ENCODE peak calls at places on chromosome 16, in nine cellular contexts. One of them, this sample, is unnamed. For H3K36me3, the result is how much of the 10 kb centered on the place peaks cover.

GRCh38 chr16:73214825-73215481 is 167.0 kb upstream of the ZFHX3 start:
- DNase-seq in prostate gland: no peak
- DNase-seq in kidney: no peak
- DNase-seq in CD8-positive, alpha-beta T cell: no peak
- DNase-seq in mammary epithelial cell: no peak
- DNase-seq in upper lobe of right lung: no peak
- DNase-seq in upper lobe of left lung: no peak
- DNase-seq in SK-N-SH: no peak
- DNase-seq in transverse colon: no peak
- DNase-seq in this sample: peak

GRCh38 chr16:14501331-14502255 is 128.5 kb downstream of the PARN start:
- DNase-seq in transverse colon: peak
- DNase-seq in upper lobe of right lung: peak
- DNase-seq in CD8-positive, alpha-beta T cell: no peak
- DNase-seq in kidney: peak
- DNase-seq in SK-N-SH: peak
- DNase-seq in mammary epithelial cell: peak
- DNase-seq in upper lobe of left lung: peak
- DNase-seq in prostate gland: peak
- DNase-seq in this sample: peak

GRCh38 chr16:77732241-77732946 is 10.1 kb downstream of the NUDT7 start:
- DNase-seq in mammary epithelial cell: peak
- DNase-seq in upper lobe of right lung: no peak
- DNase-seq in upper lobe of left lung: no peak
- DNase-seq in transverse colon: no peak
- DNase-seq in CD8-positive, alpha-beta T cell: no peak
- DNase-seq in SK-N-SH: no peak
- DNase-seq in prostate gland: no peak
- DNase-seq in kidney: no peak
- DNase-seq in this sample: no peak

GRCh38 chr16:46765050-46765449 is 16.9 kb upstream of the MYLK3 start:
- DNase-seq in upper lobe of left lung: no peak
- DNase-seq in upper lobe of right lung: no peak
- DNase-seq in SK-N-SH: no peak
- DNase-seq in transverse colon: no peak
- DNase-seq in CD8-positive, alpha-beta T cell: no peak
- DNase-seq in mammary epithelial cell: peak
- DNase-seq in prostate gland: no peak
- DNase-seq in kidney: no peak
- DNase-seq in this sample: no peak

GRCh38 chr16:73337371-73337770 is 289.4 kb upstream of the ZFHX3 start:
- DNase-seq in upper lobe of left lung: no peak
- DNase-seq in SK-N-SH: no peak
- DNase-seq in upper lobe of right lung: no peak
- DNase-seq in prostate gland: no peak
- DNase-seq in transverse colon: no peak
- DNase-seq in CD8-positive, alpha-beta T cell: no peak
- DNase-seq in kidney: no peak
- DNase-seq in mammary epithelial cell: no peak
- DNase-seq in this sample: no peak

GRCh38 chr16:16940351-16940750 is 530.4 kb downstream of the XYLT1 start:
- DNase-seq in upper lobe of right lung: no peak
- DNase-seq in prostate gland: no peak
- DNase-seq in transverse colon: no peak
- DNase-seq in kidney: no peak
- DNase-seq in CD8-positive, alpha-beta T cell: no peak
- DNase-seq in upper lobe of left lung: no peak
- DNase-seq in mammary epithelial cell: no peak
- DNase-seq in SK-N-SH: no peak
- DNase-seq in this sample: no peak

GRCh38 chr16:19595043-19595767 is 39.7 kb downstream of the VPS35L start:
- DNase-seq in mammary epithelial cell: no peak
- DNase-seq in kidney: no peak
- DNase-seq in prostate gland: no peak
- DNase-seq in SK-N-SH: peak
- DNase-seq in upper lobe of right lung: no peak
- DNase-seq in upper lobe of left lung: peak
- DNase-seq in transverse colon: no peak
- DNase-seq in CD8-positive, alpha-beta T cell: no peak
- DNase-seq in this sample: no peak

GRCh38 chr16:24983521-24983920 is 31.6 kb downstream of the ARHGAP17 start:
- DNase-seq in CD8-positive, alpha-beta T cell: no peak
- DNase-seq in transverse colon: no peak
- DNase-seq in kidney: no peak
- DNase-seq in prostate gland: no peak
- DNase-seq in mammary epithelial cell: no peak
- DNase-seq in upper lobe of left lung: no peak
- DNase-seq in SK-N-SH: no peak
- DNase-seq in upper lobe of right lung: no peak
- DNase-seq in this sample: no peak

GRCh38 chr16:81618187-81618586 is 160.9 kb upstream of the PLCG2 start:
- DNase-seq in kidney: no peak
- DNase-seq in SK-N-SH: no peak
- DNase-seq in mammary epithelial cell: no peak
- DNase-seq in upper lobe of left lung: no peak
- DNase-seq in transverse colon: no peak
- DNase-seq in prostate gland: no peak
- DNase-seq in CD8-positive, alpha-beta T cell: no peak
- DNase-seq in upper lobe of right lung: no peak
- DNase-seq in this sample: no peak

GRCh38 chr16:81616321-81617020 is 162.6 kb upstream of the PLCG2 start:
- DNase-seq in CD8-positive, alpha-beta T cell: peak
- DNase-seq in transverse colon: peak
- DNase-seq in upper lobe of right lung: peak
- DNase-seq in upper lobe of left lung: peak
- DNase-seq in kidney: peak
- DNase-seq in mammary epithelial cell: no peak
- DNase-seq in SK-N-SH: peak
- DNase-seq in prostate gland: peak
- DNase-seq in this sample: peak

GRCh38 chr16:81615411-81615810 is 163.7 kb upstream of the PLCG2 start:
- DNase-seq in transverse colon: no peak
- DNase-seq in mammary epithelial cell: no peak
- DNase-seq in upper lobe of right lung: no peak
- DNase-seq in kidney: no peak
- DNase-seq in upper lobe of left lung: no peak
- DNase-seq in prostate gland: no peak
- DNase-seq in SK-N-SH: no peak
- DNase-seq in CD8-positive, alpha-beta T cell: no peak
- DNase-seq in this sample: no peak

GRCh38 chr16:81615833-81616232 is 163.3 kb upstream of the PLCG2 start:
- DNase-seq in upper lobe of right lung: no peak
- DNase-seq in SK-N-SH: no peak
- DNase-seq in prostate gland: no peak
- DNase-seq in mammary epithelial cell: no peak
- DNase-seq in kidney: no peak
- DNase-seq in upper lobe of left lung: no peak
- DNase-seq in transverse colon: no peak
- DNase-seq in CD8-positive, alpha-beta T cell: no peak
- DNase-seq in this sample: no peak

GRCh38 chr16:81617021-81617346 is 162.1 kb upstream of the PLCG2 start:
- DNase-seq in mammary epithelial cell: no peak
- DNase-seq in CD8-positive, alpha-beta T cell: no peak
- DNase-seq in prostate gland: no peak
- DNase-seq in upper lobe of left lung: no peak
- DNase-seq in transverse colon: no peak
- DNase-seq in SK-N-SH: no peak
- DNase-seq in upper lobe of right lung: no peak
- DNase-seq in kidney: no peak
- DNase-seq in this sample: no peak
- H3K27ac ChIP-seq in mammary epithelial cell: no peak
- H3K27ac ChIP-seq in CD8-positive, alpha-beta T cell: peak
- H3K27ac ChIP-seq in prostate gland: no peak
- H3K27ac ChIP-seq in upper lobe of left lung: peak
- H3K27ac ChIP-seq in transverse colon: peak
- H3K27ac ChIP-seq in SK-N-SH: no peak
- H3K27ac ChIP-seq in upper lobe of right lung: peak
- H3K27ac ChIP-seq in kidney: no peak
- H3K27ac ChIP-seq in this sample: no peak

GRCh38 chr16:28477311-28477920 is 5.3 kb upstream of the NPIPB7 start:
- DNase-seq in SK-N-SH: no peak
- DNase-seq in upper lobe of left lung: no peak
- DNase-seq in prostate gland: no peak
- DNase-seq in kidney: peak
- DNase-seq in CD8-positive, alpha-beta T cell: no peak
- DNase-seq in transverse colon: no peak
- DNase-seq in mammary epithelial cell: no peak
- DNase-seq in upper lobe of right lung: peak
- DNase-seq in this sample: no peak

GRCh38 chr16:28475221-28475620 is 3.1 kb upstream of the NPIPB7 start:
- DNase-seq in upper lobe of right lung: no peak
- DNase-seq in mammary epithelial cell: no peak
- DNase-seq in prostate gland: no peak
- DNase-seq in SK-N-SH: no peak
- DNase-seq in kidney: no peak
- DNase-seq in CD8-positive, alpha-beta T cell: no peak
- DNase-seq in transverse colon: no peak
- DNase-seq in upper lobe of left lung: no peak
- DNase-seq in this sample: no peak

GRCh38 chr16:28478511-28479180 is 6.5 kb upstream of the NPIPB7 start:
- DNase-seq in mammary epithelial cell: no peak
- DNase-seq in kidney: peak
- DNase-seq in SK-N-SH: no peak
- DNase-seq in upper lobe of right lung: no peak
- DNase-seq in upper lobe of left lung: no peak
- DNase-seq in transverse colon: no peak
- DNase-seq in prostate gland: no peak
- DNase-seq in CD8-positive, alpha-beta T cell: no peak
- DNase-seq in this sample: no peak

GRCh38 chr16:28473714-28474265 is 1.7 kb upstream of the NPIPB7 start:
- DNase-seq in CD8-positive, alpha-beta T cell: no peak
- DNase-seq in upper lobe of right lung: peak
- DNase-seq in mammary epithelial cell: no peak
- DNase-seq in kidney: no peak
- DNase-seq in prostate gland: no peak
- DNase-seq in SK-N-SH: no peak
- DNase-seq in transverse colon: peak
- DNase-seq in upper lobe of left lung: no peak
- DNase-seq in this sample: peak
- H3K36me3 ChIP-seq in CD8-positive, alpha-beta T cell: under half
- H3K36me3 ChIP-seq in upper lobe of right lung: half or more
- H3K36me3 ChIP-seq in mammary epithelial cell: under half
- H3K36me3 ChIP-seq in kidney: under half
- H3K36me3 ChIP-seq in prostate gland: under half
- H3K36me3 ChIP-seq in SK-N-SH: under half
- H3K36me3 ChIP-seq in transverse colon: under half
- H3K36me3 ChIP-seq in upper lobe of left lung: under half
- H3K36me3 ChIP-seq in this sample: under half

GRCh38 chr16:85600905-85601639 is 12.1 kb upstream of the GSE1 start:
- DNase-seq in upper lobe of left lung: no peak
- DNase-seq in kidney: no peak
- DNase-seq in SK-N-SH: no peak
- DNase-seq in transverse colon: no peak
- DNase-seq in mammary epithelial cell: no peak
- DNase-seq in prostate gland: no peak
- DNase-seq in CD8-positive, alpha-beta T cell: no peak
- DNase-seq in upper lobe of right lung: no peak
- DNase-seq in this sample: no peak

GRCh38 chr16:85602831-85603755 is 10.0 kb upstream of the GSE1 start:
- DNase-seq in mammary epithelial cell: no peak
- DNase-seq in kidney: no peak
- DNase-seq in SK-N-SH: no peak
- DNase-seq in prostate gland: no peak
- DNase-seq in transverse colon: no peak
- DNase-seq in CD8-positive, alpha-beta T cell: no peak
- DNase-seq in upper lobe of right lung: no peak
- DNase-seq in upper lobe of left lung: no peak
- DNase-seq in this sample: no peak

GRCh38 chr16:85601730-85602401 is 11.3 kb upstream of the GSE1 start:
- DNase-seq in mammary epithelial cell: no peak
- DNase-seq in prostate gland: no peak
- DNase-seq in transverse colon: peak
- DNase-seq in upper lobe of right lung: no peak
- DNase-seq in CD8-positive, alpha-beta T cell: no peak
- DNase-seq in upper lobe of left lung: no peak
- DNase-seq in kidney: peak
- DNase-seq in SK-N-SH: no peak
- DNase-seq in this sample: no peak

GRCh38 chr16:85604145-85604705 is 8.9 kb upstream of the GSE1 start:
- DNase-seq in transverse colon: no peak
- DNase-seq in CD8-positive, alpha-beta T cell: no peak
- DNase-seq in prostate gland: no peak
- DNase-seq in SK-N-SH: no peak
- DNase-seq in kidney: no peak
- DNase-seq in upper lobe of right lung: no peak
- DNase-seq in upper lobe of left lung: no peak
- DNase-seq in mammary epithelial cell: no peak
- DNase-seq in this sample: no peak

GRCh38 chr16:85602402-85602801 is 10.7 kb upstream of the GSE1 start:
- DNase-seq in mammary epithelial cell: no peak
- DNase-seq in CD8-positive, alpha-beta T cell: no peak
- DNase-seq in prostate gland: no peak
- DNase-seq in transverse colon: no peak
- DNase-seq in SK-N-SH: no peak
- DNase-seq in kidney: no peak
- DNase-seq in upper lobe of right lung: no peak
- DNase-seq in upper lobe of left lung: no peak
- DNase-seq in this sample: no peak
- H3K27ac ChIP-seq in mammary epithelial cell: no peak
- H3K27ac ChIP-seq in CD8-positive, alpha-beta T cell: no peak
- H3K27ac ChIP-seq in prostate gland: no peak
- H3K27ac ChIP-seq in transverse colon: peak
- H3K27ac ChIP-seq in SK-N-SH: peak
- H3K27ac ChIP-seq in kidney: peak
- H3K27ac ChIP-seq in upper lobe of right lung: no peak
- H3K27ac ChIP-seq in upper lobe of left lung: peak
- H3K27ac ChIP-seq in this sample: peak

GRCh38 chr16:87830673-87831420 is 38.5 kb downstream of the SLC7A5 start:
- DNase-seq in prostate gland: no peak
- DNase-seq in CD8-positive, alpha-beta T cell: no peak
- DNase-seq in transverse colon: no peak
- DNase-seq in SK-N-SH: no peak
- DNase-seq in upper lobe of right lung: no peak
- DNase-seq in kidney: no peak
- DNase-seq in upper lobe of left lung: no peak
- DNase-seq in mammary epithelial cell: no peak
- DNase-seq in this sample: no peak

GRCh38 chr16:87833548-87833947 is 35.8 kb downstream of the SLC7A5 start:
- DNase-seq in kidney: no peak
- DNase-seq in SK-N-SH: no peak
- DNase-seq in upper lobe of right lung: no peak
- DNase-seq in transverse colon: no peak
- DNase-seq in upper lobe of left lung: no peak
- DNase-seq in CD8-positive, alpha-beta T cell: no peak
- DNase-seq in mammary epithelial cell: no peak
- DNase-seq in prostate gland: no peak
- DNase-seq in this sample: no peak

GRCh38 chr16:87831421-87832136 is 37.7 kb downstream of the SLC7A5 start:
- DNase-seq in kidney: no peak
- DNase-seq in CD8-positive, alpha-beta T cell: no peak
- DNase-seq in transverse colon: no peak
- DNase-seq in mammary epithelial cell: no peak
- DNase-seq in upper lobe of left lung: no peak
- DNase-seq in upper lobe of right lung: no peak
- DNase-seq in prostate gland: no peak
- DNase-seq in SK-N-SH: no peak
- DNase-seq in this sample: no peak

GRCh38 chr16:87832759-87833502 is 36.4 kb downstream of the SLC7A5 start:
- DNase-seq in transverse colon: no peak
- DNase-seq in upper lobe of right lung: no peak
- DNase-seq in mammary epithelial cell: no peak
- DNase-seq in upper lobe of left lung: no peak
- DNase-seq in CD8-positive, alpha-beta T cell: no peak
- DNase-seq in SK-N-SH: no peak
- DNase-seq in kidney: no peak
- DNase-seq in prostate gland: no peak
- DNase-seq in this sample: no peak

GRCh38 chr16:87832137-87832527 is 37.2 kb downstream of the SLC7A5 start:
- DNase-seq in kidney: no peak
- DNase-seq in transverse colon: no peak
- DNase-seq in upper lobe of left lung: no peak
- DNase-seq in SK-N-SH: no peak
- DNase-seq in prostate gland: no peak
- DNase-seq in upper lobe of right lung: no peak
- DNase-seq in mammary epithelial cell: no peak
- DNase-seq in CD8-positive, alpha-beta T cell: no peak
- DNase-seq in this sample: no peak
- H3K36me3 ChIP-seq in kidney: under half
- H3K36me3 ChIP-seq in transverse colon: under half
- H3K36me3 ChIP-seq in upper lobe of left lung: under half
- H3K36me3 ChIP-seq in SK-N-SH: under half
- H3K36me3 ChIP-seq in prostate gland: under half
- H3K36me3 ChIP-seq in upper lobe of right lung: under half
- H3K36me3 ChIP-seq in mammary epithelial cell: under half
- H3K36me3 ChIP-seq in CD8-positive, alpha-beta T cell: under half
- H3K36me3 ChIP-seq in this sample: under half

This sample was measured in cardiac muscle cell.